ENCODE peak calls at places on chromosomes 1 and 21, in six cellular contexts. A is heart left ventricle, F is AG10803, O is cardiac muscle cell, D is retinal pigment epithelial cell, J is AG04449. Q is an unnamed sample.

GRCh38 chr1:55211909-55212308 is 3.3 kb downstream of the USP24 start:
- DNase-seq in D (no peak), A (no peak), J (no peak), F (no peak), O (no peak), Q (no peak)

GRCh38 chr1:232598133-232598532 is 31.8 kb downstream of the SIPA1L2 start:
- DNase-seq in F (no peak), J (no peak), D (no peak), O (no peak), A (no peak), Q (no peak)

GRCh38 chr1:235942979-235943575 is 76.4 kb upstream of the LYST start:
- DNase-seq in F (no peak), O (no peak), D (no peak), J (no peak), A (no peak), Q (no peak)

GRCh38 chr1:156146749-156147405 is 6.5 kb upstream of the SEMA4A start:
- DNase-seq in D (no peak), O (no peak), A (no peak), F (peak; percentile 48), J (no peak), Q (no peak)

GRCh38 chr1:112144738-112145426 is 155.4 kb upstream of the KCND3 start:
- DNase-seq in F (no peak), J (no peak), A (no peak), O (peak; percentile 65), D (no peak), Q (no peak)

GRCh38 chr1:48493970-48494769 is 22.2 kb upstream of the SPATA6 start:
- DNase-seq in F (peak; percentile 85), O (no peak), J (peak; percentile 68), A (no peak), D (peak; percentile 68), Q (peak; percentile 59)

GRCh38 chr1:234699795-234700665 is 90.1 kb upstream of the IRF2BP2 start:
- DNase-seq in A (no peak), D (no peak), F (peak; percentile 68), O (peak; percentile 38), J (no peak), Q (no peak)

GRCh38 chr1:248618878-248619277 is 16.0 kb downstream of the OR2T11 start:
- DNase-seq in A (peak; percentile 66), D (no peak), J (no peak), O (no peak), F (peak; percentile 58), Q (peak; percentile 74)

GRCh38 chr1:53379662-53380002 is 51.8 kb upstream of the LRP8 start:
- DNase-seq in A (no peak), F (no peak), O (no peak), J (no peak), D (peak; percentile 98), Q (no peak)

GRCh38 chr1:64505232-64505943 is 35.5 kb downstream of the CACHD1 start:
- DNase-seq in A (peak; percentile 76), O (peak; percentile 65), D (no peak), F (no peak), J (no peak), Q (peak; percentile 55)

GRCh38 chr1:242427519-242427918 is 97.0 kb downstream of the PLD5 start:
- DNase-seq in A (no peak), D (no peak), J (no peak), F (no peak), O (no peak), Q (no peak)

GRCh38 chr21:46428987-46429710 is 29.5 kb upstream of the DIP2A start:
- DNase-seq in O (no peak), A (peak; percentile 34), D (no peak), J (no peak), F (no peak), Q (no peak)

GRCh38 chr1:24048205-24048869 is 63.6 kb downstream of the MYOM3 start:
- DNase-seq in F (no peak), J (no peak), D (no peak), A (no peak), O (no peak), Q (no peak)
- H3K4me3 ChIP-seq in F (no peak overlapping the region), J (no peak overlapping the region), D (no peak overlapping the region), A (no peak overlapping the region), O (no peak overlapping the region), Q (no peak overlapping the region)

DNA sequence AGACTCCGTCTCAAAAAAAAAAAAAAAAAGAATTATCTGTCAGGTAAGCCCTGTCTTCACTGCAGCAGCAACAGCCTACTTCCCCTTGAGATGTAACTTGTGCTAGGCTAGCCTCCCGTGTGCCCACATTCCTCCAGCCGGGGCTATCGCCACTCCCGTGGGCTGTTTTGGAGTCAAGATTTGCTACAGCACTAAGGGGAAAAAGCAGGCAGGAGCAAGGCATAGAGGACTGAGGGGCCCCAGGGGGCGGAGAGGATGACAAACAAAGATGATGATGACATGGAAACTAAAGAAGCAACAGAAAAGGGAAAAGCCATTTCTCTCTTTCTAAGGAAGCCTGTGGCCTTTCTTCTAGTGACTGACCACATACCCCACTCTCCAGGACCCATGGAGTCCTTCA is 1.9 kb downstream of the TNFAIP8L2 start:
- DNase-seq in D (no peak), J (no peak), A (no peak), O (no peak), F (no peak), Q (no peak)
- H3K4me3 ChIP-seq in D (no peak overlapping the region), J (no peak overlapping the region), A (no peak overlapping the region), O (no peak overlapping the region), F (no peak overlapping the region), Q (no peak overlapping the region)

GRCh38 chr1:89844860-89845259 is 24.0 kb downstream of the LRRC8D start:
- DNase-seq in A (no peak), J (no peak), F (no peak), O (no peak), D (no peak), Q (no peak)
- H3K4me3 ChIP-seq in A (no peak overlapping the region), J (peak overlapping the region; percentile 83), F (no peak overlapping the region), O (no peak overlapping the region), D (no peak overlapping the region), Q (no peak overlapping the region)

GRCh38 chr21:38733973-38734546 is 71.7 kb upstream of the ETS2 start:
- DNase-seq in F (peak; percentile 62), O (peak; percentile 88), D (no peak), J (peak; percentile 5), A (peak; percentile 94), Q (peak; percentile 89)

GRCh38 chr21:38741092-38741975 is 64.4 kb upstream of the ETS2 start:
- DNase-seq in J (no peak), D (no peak), A (no peak), O (no peak), F (no peak), Q (no peak)

GRCh38 chr21:38729745-38730401 is 75.9 kb upstream of the ETS2 start:
- DNase-seq in F (peak; percentile 54), D (no peak), A (no peak), J (peak; percentile 23), O (no peak), Q (no peak)

GRCh38 chr21:38740131-38740530 is 65.6 kb upstream of the ETS2 start:
- DNase-seq in O (no peak), D (no peak), A (no peak), F (no peak), J (no peak), Q (no peak)

DNA sequence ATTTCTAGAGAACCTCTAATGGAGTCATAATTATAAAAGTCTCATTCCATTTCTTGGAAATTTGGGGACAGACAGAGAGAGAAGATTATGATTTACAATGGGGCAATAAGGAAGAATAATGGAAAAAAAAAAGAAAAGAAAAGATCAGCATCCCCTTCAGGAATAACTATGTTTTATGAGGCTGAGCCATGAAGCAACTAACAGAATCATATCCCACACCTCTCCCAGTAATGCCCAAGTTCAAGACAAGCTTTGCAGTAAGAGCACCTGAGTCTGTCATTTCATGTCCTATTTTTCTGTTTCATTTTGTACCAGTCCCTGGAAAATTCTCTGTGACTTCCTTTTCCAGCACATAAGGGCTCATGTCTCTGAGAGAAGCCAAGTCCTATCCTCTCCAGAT is 69.9 kb upstream of the ETS2 start:
- DNase-seq in J (no peak), O (no peak), F (no peak), D (no peak), A (no peak), Q (no peak)
- H3K4me3 ChIP-seq in J (no peak overlapping the region), O (no peak overlapping the region), F (no peak overlapping the region), D (no peak overlapping the region), A (no peak overlapping the region), Q (no peak overlapping the region)

DNA sequence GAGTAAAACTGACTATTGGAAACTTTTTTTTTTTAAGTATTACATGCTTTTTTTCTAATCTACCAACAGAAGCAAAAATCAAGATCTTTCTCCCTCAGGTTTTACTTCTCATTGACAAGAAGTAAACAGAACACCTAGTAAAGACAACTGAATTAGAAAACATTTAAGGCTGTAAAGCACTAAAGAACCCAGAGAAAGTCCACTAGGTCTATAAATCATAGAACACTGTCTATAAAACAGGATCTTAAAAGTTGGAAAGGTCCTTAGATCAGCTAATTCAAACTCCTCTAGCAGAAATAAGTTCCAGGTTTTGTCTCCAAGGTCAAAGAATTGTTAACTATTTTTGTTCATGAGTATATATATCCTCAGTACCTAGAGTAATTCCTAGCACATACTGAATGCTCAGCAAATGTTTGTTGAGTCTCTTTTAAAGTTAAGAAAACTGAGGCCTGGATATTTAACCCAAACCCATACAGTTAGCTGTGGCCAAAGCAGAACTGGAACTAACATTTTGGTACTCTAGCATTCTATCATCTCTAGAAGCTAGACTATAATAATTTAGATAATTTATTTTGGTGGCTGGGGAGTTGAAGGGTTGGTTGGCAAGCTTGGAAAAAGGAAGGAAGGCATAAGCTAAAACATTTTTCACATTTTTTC is 3.0 kb downstream of the EPS15 start:
- DNase-seq in D (no peak), A (no peak), J (no peak), O (no peak), F (no peak), Q (no peak)
- H3K4me3 ChIP-seq in D (no peak overlapping the region), A (no peak overlapping the region), J (no peak overlapping the region), O (peak overlapping the region; percentile 8), F (no peak overlapping the region), Q (no peak overlapping the region)

DNA sequence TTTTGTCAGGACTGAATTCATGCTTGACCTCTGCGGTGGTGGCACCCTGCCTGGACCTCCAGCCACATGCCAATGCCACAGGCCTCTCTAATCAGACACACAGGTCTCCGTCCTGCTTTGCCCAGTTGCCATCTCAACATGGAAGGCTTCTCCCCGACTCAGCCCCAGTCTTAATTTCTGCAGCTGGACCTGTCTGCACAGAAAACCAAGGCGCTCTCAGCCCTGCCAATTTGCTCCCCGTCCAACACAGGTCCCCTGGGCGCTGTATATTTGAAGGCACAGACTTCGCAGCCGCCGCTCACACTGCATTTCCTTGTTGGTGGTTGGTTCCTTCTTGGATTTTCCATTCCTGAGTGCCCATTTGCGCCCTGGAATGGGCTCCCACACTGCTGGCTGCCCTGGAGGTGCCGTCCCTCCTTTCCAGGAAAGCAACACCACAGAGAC is 28.0 kb upstream of the PLEKHG5 start:
- DNase-seq in O (no peak), F (peak; percentile 35), D (no peak), A (peak; percentile 58), J (no peak), Q (peak; percentile 67)
- H3K4me3 ChIP-seq in O (no peak overlapping the region), F (no peak overlapping the region), D (no peak overlapping the region), A (no peak overlapping the region), J (no peak overlapping the region), Q (peak overlapping the region; percentile 7)

GRCh38 chr1:12172959-12173358 is 6.2 kb downstream of the TNFRSF1B start:
- DNase-seq in O (no peak), A (no peak), F (no peak), J (no peak), D (no peak), Q (no peak)
- H3K4me3 ChIP-seq in O (no peak overlapping the region), A (no peak overlapping the region), F (no peak overlapping the region), J (no peak overlapping the region), D (no peak overlapping the region), Q (no peak overlapping the region)